ENCODE peak calls at places on chromosomes 5 and 9, in six cellular contexts. G is lower lobe of right lung, Y is HTR-8/SVneo, R is KG1, Z is aorta, S is cardiac fibroblast. E is an unnamed sample.

GRCh38 chr9:119159386-119159785 is 209.8 kb downstream of the BRINP1 start:
- DNase-seq in G (no peak), Y (no peak), R (no peak), Z (no peak), S (no peak), E (no peak)

GRCh38 chr9:8486095-8486494 is 686.5 kb upstream of the DMAC1 start:
- DNase-seq in G (no peak), Y (no peak), R (no peak), Z (peak; percentile 73), S (peak; percentile 39), E (peak; percentile 22)

GRCh38 chr5:178555771-178556211 is 34.4 kb downstream of the COL23A1 start:
- DNase-seq in G (no peak), Y (no peak), R (no peak), Z (peak; percentile 60), S (no peak), E (no peak)

GRCh38 chr5:1011226-1011631 is 2.6 kb downstream of the NKD2 start:
- DNase-seq in G (peak; percentile 56), Y (peak; percentile 75), R (no peak), Z (peak; percentile 68), S (no peak), E (no peak)

GRCh38 chr9:2227468-2227867 is 212.3 kb downstream of the SMARCA2 start:
- DNase-seq in G (no peak), Y (no peak), R (no peak), Z (no peak), S (peak; percentile 50), E (peak; percentile 70)

GRCh38 chr9:34571180-34571800 is 18.2 kb downstream of the CNTFR start:
- DNase-seq in G (no peak), Y (no peak), R (no peak), Z (no peak), S (no peak), E (no peak)

GRCh38 chr5:73228052-73228451 is 55.1 kb downstream of the TMEM174 start:
- DNase-seq in G (no peak), Y (no peak), R (no peak), Z (no peak), S (no peak), E (no peak)

GRCh38 chr5:997001-997474 is 11.6 kb upstream of the NKD2 start:
- DNase-seq in G (peak; percentile 50), Y (no peak), R (no peak), Z (peak; percentile 58), S (no peak), E (no peak)

GRCh38 chr5:39520232-39520572 is 95.4 kb upstream of the DAB2 start:
- DNase-seq in G (no peak), Y (peak; percentile 70), R (no peak), Z (no peak), S (peak; percentile 97), E (peak; percentile 83)

GRCh38 chr5:114450516-114450909 is 88.6 kb downstream of the KCNN2 start:
- DNase-seq in G (no peak), Y (no peak), R (no peak), Z (no peak), S (peak; percentile 39), E (no peak)

GRCh38 chr9:71393011-71393410 is 271.6 kb upstream of the TRPM3 start:
- DNase-seq in G (no peak), Y (no peak), R (no peak), Z (no peak), S (no peak), E (no peak)

GRCh38 chr5:174503086-174503460 is 221.3 kb upstream of the MSX2 start:
- DNase-seq in G (no peak), Y (no peak), R (no peak), Z (no peak), S (no peak), E (no peak)

GRCh38 chr5:77064040-77064439 is 23.0 kb downstream of the ZBED3 start:
- DNase-seq in G (no peak), Y (no peak), R (no peak), Z (no peak), S (no peak), E (no peak)

GRCh38 chr5:35264509-35264908 is 34.2 kb upstream of the PRLR start:
- DNase-seq in G (no peak), Y (no peak), R (no peak), Z (no peak), S (no peak), E (no peak)

GRCh38 chr9:105742088-105742487 is 47.7 kb downstream of the TMEM38B start:
- DNase-seq in G (no peak), Y (no peak), R (no peak), Z (no peak), S (no peak), E (no peak)

GRCh38 chr9:69811329-69811989 is 9.2 kb upstream of the CFAP95 start:
- DNase-seq in G (no peak), Y (no peak), R (no peak), Z (no peak), S (no peak), E (no peak)

GRCh38 chr5:149475777-149476176 is 75.5 kb downstream of the CSNK1A1 start:
- DNase-seq in G (no peak), Y (no peak), R (no peak), Z (no peak), S (no peak), E (no peak)

GRCh38 chr5:97838214-97838613 is 655.2 kb upstream of the RIOK2 start:
- DNase-seq in G (no peak), Y (peak; percentile 39), R (no peak), Z (no peak), S (peak; percentile 97), E (peak; percentile 90)

GRCh38 chr9:99092643-99093491 is 12.0 kb upstream of the TGFBR1 start:
- DNase-seq in G (no peak), Y (no peak), R (no peak), Z (no peak), S (no peak), E (no peak)

GRCh38 chr5:115192098-115192497 is 22.4 kb upstream of the TRIM36 start:
- DNase-seq in G (no peak), Y (no peak), R (no peak), Z (no peak), S (no peak), E (no peak)

GRCh38 chr5:146059349-146060220 is 45.8 kb downstream of the PLAC8L1 start:
- DNase-seq in G (no peak), Y (no peak), R (no peak), Z (no peak), S (no peak), E (no peak)

GRCh38 chr5:172102913-172103629 is 85.0 kb downstream of the STK10 start:
- DNase-seq in G (no peak), Y (peak; percentile 96), R (no peak), Z (peak; percentile 90), S (peak; percentile 98), E (peak; percentile 98)

GRCh38 chr9:73667749-73668148 is 516.1 kb downstream of the ANXA1 start:
- DNase-seq in G (no peak), Y (no peak), R (no peak), Z (no peak), S (no peak), E (no peak)

GRCh38 chr9:109253637-109254284 is 67.1 kb downstream of the EPB41L4B start:
- DNase-seq in G (no peak), Y (no peak), R (no peak), Z (no peak), S (peak; percentile 88), E (peak; percentile 80)

GRCh38 chr9:113589407-113589806 is 125.9 kb downstream of the RGS3 start:
- DNase-seq in G (peak; percentile 61), Y (no peak), R (no peak), Z (peak; percentile 70), S (no peak), E (no peak)

GRCh38 chr5:172133359-172134029 is 54.5 kb downstream of the STK10 start:
- DNase-seq in G (peak; percentile 81), Y (no peak), R (peak; percentile 71), Z (no peak), S (peak; percentile 95), E (peak; percentile 94)

GRCh38 chr5:72523960-72524582 is 16.9 kb upstream of the ZNF366 start:
- DNase-seq in G (no peak), Y (peak; percentile 45), R (no peak), Z (no peak), S (peak; percentile 96), E (peak; percentile 58)

GRCh38 chr5:180330270-180330648 is 22.9 kb downstream of the GFPT2 start:
- DNase-seq in G (no peak), Y (no peak), R (no peak), Z (no peak), S (no peak), E (no peak)

GRCh38 chr9:93673844-93674334 is 97.5 kb downstream of the PHF2 start:
- DNase-seq in G (no peak), Y (no peak), R (no peak), Z (peak; percentile 63), S (no peak), E (no peak)

GRCh38 chr9:134175291-134175807 is 11.0 kb upstream of the RNU6ATAC start:
- DNase-seq in G (no peak), Y (no peak), R (no peak), Z (no peak), S (no peak), E (no peak)

GRCh38 chr5:64331597-64332277 is 166.1 kb downstream of the RNF180 start:
- DNase-seq in G (peak; percentile 59), Y (no peak), R (no peak), Z (peak; percentile 72), S (no peak), E (no peak)

GRCh38 chr5:53027913-53028312 is 38.8 kb downstream of the ITGA2 start:
- DNase-seq in G (no peak), Y (peak; percentile 33), R (no peak), Z (peak; percentile 82), S (peak; percentile 91), E (peak; percentile 65)

GRCh38 chr5:64184832-64185231 is 19.2 kb downstream of the RNF180 start:
- DNase-seq in G (no peak), Y (no peak), R (no peak), Z (no peak), S (no peak), E (no peak)

GRCh38 chr9:79471577-79472543 is 99.9 kb upstream of the TLE4 start:
- DNase-seq in G (peak; percentile 51), Y (no peak), R (no peak), Z (peak; percentile 85), S (peak; percentile 67), E (no peak)

GRCh38 chr9:112034216-112034611 is 137.6 kb downstream of the UGCG start:
- DNase-seq in G (no peak), Y (no peak), R (no peak), Z (no peak), S (no peak), E (no peak)

GRCh38 chr9:17969232-17969631 is 390.4 kb downstream of the SH3GL2 start:
- DNase-seq in G (no peak), Y (no peak), R (no peak), Z (no peak), S (no peak), E (no peak)

GRCh38 chr5:72234265-72234700 is 85.8 kb downstream of the MRPS27 start:
- DNase-seq in G (no peak), Y (peak; percentile 44), R (peak; percentile 29), Z (no peak), S (peak; percentile 82), E (peak; percentile 76)

GRCh38 chr5:115431116-115431515 is 113.5 kb downstream of the FEM1C start:
- DNase-seq in G (no peak), Y (no peak), R (no peak), Z (no peak), S (no peak), E (no peak)

GRCh38 chr5:151895660-151896040 is 29.0 kb downstream of the GLRA1 start:
- DNase-seq in G (no peak), Y (peak; percentile 62), R (no peak), Z (no peak), S (no peak), E (no peak)

GRCh38 chr5:67815455-67816391 is 399.8 kb upstream of the PIK3R1 start:
- DNase-seq in G (no peak), Y (no peak), R (no peak), Z (no peak), S (peak; percentile 56), E (peak; percentile 39)

E was measured in NCI-H226.